ENCODE peak calls at places on chromosome 13, in four cellular contexts. G, S, T and B are unnamed samples.

GRCh38 chr13:107203146-107203847 is 635.4 kb upstream of the ARGLU1 start:
- DNase-seq in G (no peak), S (no peak), T (no peak), B (peak; percentile 24)

GRCh38 chr13:113855931-113856715 is 7.8 kb downstream of the GAS6 start:
- DNase-seq in G (no peak), S (no peak), T (no peak), B (no peak)

GRCh38 chr13:113544071-113544891 is 40.3 kb upstream of the TFDP1 start:
- DNase-seq in G (no peak), S (no peak), T (no peak), B (no peak)

GRCh38 chr13:43730642-43731041 is 56.1 kb downstream of the ENOX1 start:
- DNase-seq in G (no peak), S (no peak), T (no peak), B (no peak)

GRCh38 chr13:75329723-75330122 is 152.2 kb downstream of the TBC1D4 start:
- DNase-seq in G (no peak), S (no peak), T (no peak), B (no peak)

GRCh38 chr13:30266751-30267150 is 40.6 kb downstream of the KATNAL1 start:
- DNase-seq in G (no peak), S (no peak), T (no peak), B (no peak)

GRCh38 chr13:74761794-74762193 is 627.6 kb upstream of the KLF12 start:
- DNase-seq in G (no peak), S (no peak), T (no peak), B (no peak)

GRCh38 chr13:23960566-23961156 is 63.4 kb upstream of the C1QTNF9B start:
- DNase-seq in G (no peak), S (no peak), T (no peak), B (no peak)

GRCh38 chr13:41271456-41272285 is 8.3 kb upstream of the MTRF1 start:
- DNase-seq in G (no peak), S (no peak), T (no peak), B (no peak)

GRCh38 chr13:70042193-70042592 is 65.4 kb upstream of the ATXN8OS start:
- DNase-seq in G (no peak), S (no peak), T (no peak), B (peak; percentile 5)

GRCh38 chr13:68076046-68076445 is 845.9 kb upstream of the PCDH9 start:
- DNase-seq in G (no peak), S (no peak), T (no peak), B (no peak)

GRCh38 chr13:76929320-76929719 is 19.0 kb upstream of the ACOD1 start:
- DNase-seq in G (no peak), S (no peak), T (no peak), B (no peak)

GRCh38 chr13:20570540-20570939 is 3.6 kb downstream of the IFT88 start:
- DNase-seq in G (no peak), S (no peak), T (no peak), B (no peak)

GRCh38 chr13:98856983-98857382 is 104.5 kb upstream of the SLC15A1 start:
- DNase-seq in G (no peak), S (no peak), T (no peak), B (no peak)

GRCh38 chr13:48165063-48165462 is 67.9 kb upstream of the ITM2B start:
- DNase-seq in G (no peak), S (no peak), T (no peak), B (no peak)

GRCh38 chr13:36193151-36193855 is 21.1 kb downstream of the SOHLH2 start:
- DNase-seq in G (no peak), S (no peak), T (no peak), B (no peak)

GRCh38 chr13:26759907-26760834 is at the start of gene GPR12:
- DNase-seq in G (no peak), S (no peak), T (no peak), B (no peak)

GRCh38 chr13:43072394-43072793 is 49.0 kb downstream of the DNAJC15 start:
- DNase-seq in G (no peak), S (no peak), T (no peak), B (no peak)

GRCh38 chr13:111275382-111275781 is 45.1 kb upstream of the TEX29 start:
- DNase-seq in G (no peak), S (no peak), T (no peak), B (no peak)

GRCh38 chr13:74562381-74562780 is 428.2 kb upstream of the KLF12 start:
- DNase-seq in G (no peak), S (no peak), T (no peak), B (no peak)

GRCh38 chr13:81957121-81957520 is 1616.2 kb upstream of the SPRY2 start:
- DNase-seq in G (no peak), S (no peak), T (no peak), B (no peak)

GRCh38 chr13:105598551-105598950 is 936.9 kb downstream of the EFNB2 start:
- DNase-seq in G (no peak), S (no peak), T (no peak), B (no peak)

GRCh38 chr13:24698686-24699085 is 18.5 kb downstream of the ATP12A start:
- DNase-seq in G (no peak), S (no peak), T (no peak), B (no peak)

GRCh38 chr13:47250141-47250540 is 353.3 kb upstream of the HTR2A start:
- DNase-seq in G (no peak), S (no peak), T (no peak), B (no peak)

GRCh38 chr13:75326173-75327131 is 155.5 kb downstream of the TBC1D4 start:
- DNase-seq in G (peak; percentile 19), S (no peak), T (no peak), B (peak; percentile 66)

GRCh38 chr13:36163303-36163702 is 32.1 kb upstream of the DCLK1 start:
- DNase-seq in G (no peak), S (no peak), T (no peak), B (no peak)

GRCh38 chr13:91112191-91112579 is 235.3 kb upstream of the MIR17HG start:
- DNase-seq in G (no peak), S (no peak), T (no peak), B (no peak)

GRCh38 chr13:76868451-76868850 is 17.8 kb downstream of the KCTD12 start:
- DNase-seq in G (no peak), S (no peak), T (no peak), B (no peak)

GRCh38 chr13:111981006-111981405 is 85.9 kb upstream of the SOX1 start:
- DNase-seq in G (no peak), S (no peak), T (no peak), B (no peak)

GRCh38 chr13:112985803-112986408 is 16.9 kb downstream of the MCF2L start:
- DNase-seq in G (no peak), S (no peak), T (no peak), B (no peak)

GRCh38 chr13:78806457-78806856 is 147.5 kb upstream of the OBI1 start:
- DNase-seq in G (no peak), S (no peak), T (no peak), B (no peak)

GRCh38 chr13:80952158-80952557 is 611.2 kb upstream of the SPRY2 start:
- DNase-seq in G (no peak), S (no peak), T (no peak), B (no peak)

GRCh38 chr13:100208596-100208995 is 119.7 kb downstream of the PCCA start:
- DNase-seq in G (no peak), S (no peak), T (no peak), B (no peak)

GRCh38 chr13:91174886-91175501 is 172.5 kb upstream of the MIR17HG start:
- DNase-seq in G (no peak), S (no peak), T (no peak), B (no peak)

GRCh38 chr13:62360609-62361008 is 945.0 kb upstream of the PCDH20 start:
- DNase-seq in G (no peak), S (no peak), T (no peak), B (no peak)

GRCh38 chr13:40149611-40150283 is 494.3 kb downstream of the COG6 start:
- DNase-seq in G (no peak), S (no peak), T (no peak), B (no peak)

GRCh38 chr13:113322043-113322461 is 25.0 kb downstream of the LAMP1 start:
- DNase-seq in G (no peak), S (no peak), T (no peak), B (no peak)